ENCODE peak calls at places on chromosome 6, in four cellular contexts. F, T, R and D are unnamed samples.

GRCh38 chr6:6865601-6866000 is 242.2 kb upstream of the RREB1 start:
- DNase-seq in F (no peak), T (no peak), R (no peak), D (no peak)

GRCh38 chr6:162165479-162165878 is 562.1 kb downstream of the PRKN start:
- DNase-seq in F (no peak), T (no peak), R (no peak), D (no peak)

GRCh38 chr6:131023834-131024504 is 39.1 kb downstream of the EPB41L2 start:
- DNase-seq in F (no peak), T (no peak), R (peak; percentile 65), D (no peak)

GRCh38 chr6:47922391-47922790 is 140.6 kb downstream of the OPN5 start:
- DNase-seq in F (no peak), T (peak; percentile 60), R (no peak), D (no peak)

GRCh38 chr6:150184850-150185480 is 42.1 kb downstream of the PPP1R14C start:
- DNase-seq in F (no peak), T (no peak), R (no peak), D (no peak)

GRCh38 chr6:45727228-45727627 is 288.4 kb downstream of the CLIC5 start:
- DNase-seq in F (no peak), T (no peak), R (no peak), D (no peak)

GRCh38 chr6:150229775-150230561 is 87.1 kb downstream of the PPP1R14C start:
- DNase-seq in F (no peak), T (peak; percentile 69), R (no peak), D (no peak)

GRCh38 chr6:74166849-74167248 is 470.8 kb downstream of the CD109 start:
- DNase-seq in F (no peak), T (no peak), R (peak; percentile 1), D (no peak)

GRCh38 chr6:17015551-17016381 is 86.1 kb upstream of the STMND1 start:
- DNase-seq in F (no peak), T (no peak), R (peak; percentile 13), D (no peak)

GRCh38 chr6:17013701-17014100 is 88.1 kb upstream of the STMND1 start:
- DNase-seq in F (no peak), T (no peak), R (peak; percentile 49), D (no peak)

GRCh38 chr6:17015144-17015543 is 86.7 kb upstream of the STMND1 start:
- DNase-seq in F (no peak), T (no peak), R (peak; percentile 19), D (no peak)

GRCh38 chr6:17011985-17012384 is 89.9 kb upstream of the STMND1 start:
- DNase-seq in F (no peak), T (no peak), R (no peak), D (no peak)

DNA sequence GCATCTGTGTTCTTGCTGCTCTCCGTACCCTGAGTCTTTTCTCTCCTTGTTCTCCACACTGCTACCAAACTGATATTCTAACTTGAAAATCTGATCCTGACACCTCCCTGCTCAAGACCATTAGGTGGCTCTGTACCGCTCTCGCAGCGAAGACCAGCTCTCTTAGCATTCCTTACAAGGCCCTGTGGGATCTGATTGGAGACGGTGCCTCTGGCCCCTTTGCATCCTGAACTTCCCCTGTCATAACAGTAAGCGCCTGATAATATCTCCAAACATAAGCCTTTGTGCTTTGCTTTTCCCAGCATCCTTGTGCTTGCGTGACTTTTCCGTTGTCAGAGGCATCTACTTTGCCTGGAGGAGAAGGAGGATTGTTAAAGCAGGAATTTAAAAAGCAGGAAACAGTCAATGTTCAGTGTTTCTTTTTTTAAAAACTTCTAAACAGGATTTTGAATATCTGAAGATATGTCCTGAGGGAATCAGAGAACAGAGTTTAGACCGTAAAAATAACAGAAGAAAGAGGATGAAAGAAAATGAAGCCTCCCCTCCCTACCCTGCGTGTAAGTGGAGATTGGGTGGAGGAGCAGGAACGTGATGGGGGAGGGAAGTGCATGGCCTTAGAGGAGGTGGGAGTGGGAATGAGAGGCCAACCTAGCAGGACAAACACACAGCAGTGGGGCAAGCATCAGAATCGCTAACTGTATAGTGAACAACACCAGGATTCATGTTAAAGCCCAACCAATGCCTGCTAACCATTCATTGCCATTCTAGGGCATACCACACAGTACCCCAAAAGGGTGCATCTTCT is 89.2 kb upstream of the STMND1 start:
- DNase-seq in F (no peak), T (no peak), R (peak; percentile 88), D (no peak)
- TF ChIP-seq CTCF in F (no peak), T (peak; percentile 25), R (peak; percentile 43), D (no peak)

GRCh38 chr6:135261872-135262725 is 81.0 kb downstream of the MYB start:
- DNase-seq in F (no peak), T (no peak), R (no peak), D (no peak)

GRCh38 chr6:135266675-135267074 is 85.6 kb downstream of the MYB start:
- DNase-seq in F (peak; percentile 74), T (no peak), R (no peak), D (no peak)

GRCh38 chr6:135267085-135267484 is 86.0 kb downstream of the MYB start:
- DNase-seq in F (peak; percentile 85), T (no peak), R (no peak), D (no peak)

GRCh38 chr6:135268263-135268662 is 87.2 kb downstream of the MYB start:
- DNase-seq in F (peak; percentile 41), T (no peak), R (no peak), D (no peak)

DNA sequence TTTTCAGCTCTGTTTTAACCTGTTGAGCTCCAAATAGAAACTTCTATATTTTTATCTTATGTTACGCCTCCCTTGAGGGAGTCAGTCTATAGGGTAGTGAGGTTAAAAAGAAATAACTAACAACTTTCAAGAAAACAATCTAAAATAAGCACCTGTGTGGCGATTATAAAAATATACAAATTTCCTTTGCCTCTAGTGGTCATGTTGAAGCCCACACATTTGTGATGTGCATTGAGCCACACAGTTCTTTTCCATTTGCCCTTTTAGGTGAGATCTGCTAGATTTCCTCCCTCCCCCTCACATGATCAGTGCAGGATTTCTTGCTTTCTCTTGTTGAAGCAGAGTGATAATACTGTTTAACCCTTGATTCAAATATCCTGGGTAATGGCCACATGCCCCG is 84.2 kb downstream of the MYB start:
- DNase-seq in F (no peak), T (no peak), R (no peak), D (no peak)
- TF ChIP-seq CTCF in F (peak; percentile 32), T (no peak), R (no peak), D (no peak)

GRCh38 chr6:723540-723939 is 30.6 kb upstream of the EXOC2 start:
- DNase-seq in F (no peak), T (no peak), R (no peak), D (no peak)

GRCh38 chr6:718345-718744 is 25.4 kb upstream of the EXOC2 start:
- DNase-seq in F (no peak), T (no peak), R (no peak), D (no peak)

GRCh38 chr6:717135-717534 is 24.2 kb upstream of the EXOC2 start:
- DNase-seq in F (no peak), T (no peak), R (no peak), D (no peak)

GRCh38 chr6:722608-723007 is 29.7 kb upstream of the EXOC2 start:
- DNase-seq in F (no peak), T (no peak), R (peak; percentile 77), D (no peak)

GRCh38 chr6:722077-722524 is 29.2 kb upstream of the EXOC2 start:
- DNase-seq in F (peak; percentile 75), T (peak; percentile 74), R (peak; percentile 92), D (peak; percentile 67)
- TF ChIP-seq CTCF in F (peak; percentile 94), T (peak; percentile 91), R (peak; percentile 95), D (peak; percentile 96)

DNA sequence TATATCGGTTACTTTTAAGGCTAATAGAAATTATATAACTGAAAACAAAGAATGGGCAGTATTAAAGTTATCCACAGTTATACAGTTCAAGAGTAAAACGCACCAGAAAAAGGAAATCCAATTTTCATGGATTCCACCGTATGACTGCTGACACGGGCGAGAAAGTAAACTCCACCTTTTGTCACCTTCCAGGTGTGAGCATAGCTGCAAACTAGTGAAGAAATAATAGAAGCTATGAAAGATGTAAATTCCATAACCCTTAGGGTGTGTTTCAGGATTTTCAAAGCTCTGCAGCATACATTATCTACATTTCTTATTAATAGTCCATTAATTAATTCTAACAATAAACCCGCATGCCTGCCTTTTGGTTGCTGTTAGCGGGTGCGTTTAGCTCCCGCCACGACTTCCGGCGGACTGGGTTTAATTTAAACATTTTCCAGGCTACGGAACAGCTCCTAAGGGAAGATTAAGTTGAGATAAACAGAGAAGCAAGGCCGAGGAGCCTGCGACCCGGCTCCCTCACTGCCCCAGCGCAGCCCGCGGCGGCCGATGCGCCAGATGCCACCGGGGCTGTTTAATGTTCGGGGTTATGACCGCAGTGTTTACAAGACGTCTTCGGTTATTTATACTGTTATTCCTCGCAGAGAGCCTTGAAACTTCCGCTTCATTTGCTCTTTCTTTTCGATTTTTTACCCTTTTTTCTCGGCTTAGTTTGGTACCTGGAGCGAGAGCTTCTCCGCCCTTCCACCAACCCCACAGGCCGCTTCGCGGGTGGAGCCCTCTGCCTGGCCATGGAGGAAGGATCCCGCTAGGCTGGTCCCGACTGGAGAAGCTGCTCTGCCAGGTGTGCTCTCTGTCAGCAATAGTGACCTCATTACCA is 3.8 kb downstream of the TCF21 start:
- DNase-seq in F (no peak), T (no peak), R (peak; percentile 88), D (no peak)
- TF ChIP-seq CTCF in F (no peak), T (no peak), R (no peak), D (no peak)

GRCh38 chr6:13358486-13358885 is 30.1 kb upstream of the TBC1D7 start:
- DNase-seq in F (no peak), T (no peak), R (no peak), D (no peak)
- TF ChIP-seq CTCF in F (no peak), T (no peak), R (no peak), D (no peak)